ENCODE peak calls at places on chromosomes 16 and 17, in four cellular contexts. One of them, this sample, is unnamed.

GRCh38 chr16:67040906-67041305 is 12.0 kb downstream of the CBFB start:
- DNase-seq in Peyer's patch: no peak
- DNase-seq in prostate gland: no peak
- DNase-seq in stomach: no peak
- DNase-seq in this sample: no peak

GRCh38 chr17:43983515-43984411 is 20.7 kb upstream of the NAGS start:
- DNase-seq in stomach: peak
- DNase-seq in prostate gland: no peak
- DNase-seq in Peyer's patch: no peak
- DNase-seq in this sample: no peak

GRCh38 chr17:75044716-75045115 is 2.1 kb downstream of the ATP5PD start:
- DNase-seq in stomach: no peak
- DNase-seq in prostate gland: no peak
- DNase-seq in Peyer's patch: no peak
- DNase-seq in this sample: no peak

GRCh38 chr16:50318796-50319578 is 49.8 kb downstream of the BRD7 start:
- DNase-seq in Peyer's patch: no peak
- DNase-seq in stomach: no peak
- DNase-seq in prostate gland: no peak
- DNase-seq in this sample: peak

GRCh38 chr16:47581114-47581513 is 120.0 kb downstream of the PHKB start:
- DNase-seq in prostate gland: no peak
- DNase-seq in Peyer's patch: no peak
- DNase-seq in stomach: no peak
- DNase-seq in this sample: no peak

GRCh38 chr16:88856122-88856827 is 472 bp downstream of the GALNS start:
- DNase-seq in Peyer's patch: no peak
- DNase-seq in prostate gland: peak
- DNase-seq in stomach: no peak
- DNase-seq in this sample: no peak

GRCh38 chr17:1347681-1348318 is 52.2 kb downstream of the YWHAE start:
- DNase-seq in Peyer's patch: no peak
- DNase-seq in stomach: peak
- DNase-seq in prostate gland: peak
- DNase-seq in this sample: no peak

GRCh38 chr16:46658925-46659324 is 30.1 kb downstream of the VPS35 start:
- DNase-seq in prostate gland: no peak
- DNase-seq in stomach: no peak
- DNase-seq in Peyer's patch: peak
- DNase-seq in this sample: peak

GRCh38 chr16:12488371-12488770 is 315.3 kb downstream of the CPPED1 start:
- DNase-seq in prostate gland: no peak
- DNase-seq in Peyer's patch: no peak
- DNase-seq in stomach: no peak
- DNase-seq in this sample: no peak

GRCh38 chr17:27218719-27219488 is 75.0 kb upstream of the WSB1 start:
- DNase-seq in prostate gland: no peak
- DNase-seq in Peyer's patch: no peak
- DNase-seq in stomach: no peak
- DNase-seq in this sample: peak

GRCh38 chr16:1580956-1581355 is 30.9 kb downstream of the IFT140 start:
- DNase-seq in prostate gland: no peak
- DNase-seq in Peyer's patch: no peak
- DNase-seq in stomach: peak
- DNase-seq in this sample: no peak

GRCh38 chr17:3834811-3835210 is 11.2 kb downstream of the NCBP3 start:
- DNase-seq in Peyer's patch: no peak
- DNase-seq in prostate gland: no peak
- DNase-seq in stomach: no peak
- DNase-seq in this sample: no peak

GRCh38 chr17:16255481-16255901 is 38.5 kb downstream of the PIGL start:
- DNase-seq in stomach: peak
- DNase-seq in Peyer's patch: no peak
- DNase-seq in prostate gland: peak
- DNase-seq in this sample: no peak

GRCh38 chr16:81239722-81240121 is 1.2 kb downstream of the BCO1 start:
- DNase-seq in prostate gland: no peak
- DNase-seq in stomach: no peak
- DNase-seq in Peyer's patch: no peak
- DNase-seq in this sample: no peak

GRCh38 chr16:54928016-54928356 is 2.7 kb upstream of the IRX5 start:
- DNase-seq in stomach: no peak
- DNase-seq in prostate gland: no peak
- DNase-seq in Peyer's patch: no peak
- DNase-seq in this sample: no peak

GRCh38 chr16:27816561-27816960 is 247.0 kb downstream of the GSG1L start:
- DNase-seq in Peyer's patch: no peak
- DNase-seq in prostate gland: no peak
- DNase-seq in stomach: no peak
- DNase-seq in this sample: no peak

GRCh38 chr16:70522216-70523000 is 946 bp downstream of the COG4 start:
- DNase-seq in Peyer's patch: no peak
- DNase-seq in stomach: no peak
- DNase-seq in prostate gland: no peak
- DNase-seq in this sample: peak

GRCh38 chr17:40557531-40558299 is 7.6 kb downstream of the CCR7 start:
- DNase-seq in stomach: peak
- DNase-seq in prostate gland: no peak
- DNase-seq in Peyer's patch: no peak
- DNase-seq in this sample: peak

GRCh38 chr16:27547851-27548250 is 1.9 kb downstream of the GTF3C1 start:
- DNase-seq in Peyer's patch: no peak
- DNase-seq in prostate gland: no peak
- DNase-seq in stomach: no peak
- DNase-seq in this sample: no peak

GRCh38 chr17:30398328-30399041 is 19.8 kb downstream of the CPD start:
- DNase-seq in prostate gland: no peak
- DNase-seq in stomach: no peak
- DNase-seq in Peyer's patch: no peak
- DNase-seq in this sample: no peak

GRCh38 chr17:81909966-81910839 is 996 bp downstream of the PCYT2 start:
- DNase-seq in Peyer's patch: no peak
- DNase-seq in stomach: peak
- DNase-seq in prostate gland: no peak
- DNase-seq in this sample: no peak

GRCh38 chr17:33375086-33375485 is 82.0 kb upstream of the ASIC2 start:
- DNase-seq in prostate gland: no peak
- DNase-seq in Peyer's patch: no peak
- DNase-seq in stomach: no peak
- DNase-seq in this sample: no peak

GRCh38 chr17:50154604-50155003 is 4.1 kb upstream of the PPP1R9B start:
- DNase-seq in Peyer's patch: no peak
- DNase-seq in prostate gland: no peak
- DNase-seq in stomach: no peak
- DNase-seq in this sample: no peak

GRCh38 chr17:2705263-2705662 is 6.3 kb downstream of the CLUH start:
- DNase-seq in stomach: no peak
- DNase-seq in Peyer's patch: no peak
- DNase-seq in prostate gland: no peak
- DNase-seq in this sample: no peak

GRCh38 chr16:10776280-10776679 is 32.6 kb downstream of the NUBP1 start:
- DNase-seq in Peyer's patch: no peak
- DNase-seq in stomach: no peak
- DNase-seq in prostate gland: no peak
- DNase-seq in this sample: no peak

GRCh38 chr17:66954632-66955031 is 9.9 kb upstream of the CACNG4 start:
- DNase-seq in Peyer's patch: no peak
- DNase-seq in stomach: no peak
- DNase-seq in prostate gland: no peak
- DNase-seq in this sample: no peak

GRCh38 chr17:69462010-69462409 is 47.5 kb downstream of the MAP2K6 start:
- DNase-seq in Peyer's patch: no peak
- DNase-seq in prostate gland: peak
- DNase-seq in stomach: no peak
- DNase-seq in this sample: no peak

GRCh38 chr16:1770328-1771071 is 843 bp downstream of the NME3 start:
- DNase-seq in stomach: peak
- DNase-seq in Peyer's patch: peak
- DNase-seq in prostate gland: peak
- DNase-seq in this sample: no peak

GRCh38 chr16:67281536-67282446 is 2.5 kb downstream of the PLEKHG4 start:
- DNase-seq in stomach: no peak
- DNase-seq in Peyer's patch: no peak
- DNase-seq in prostate gland: no peak
- DNase-seq in this sample: no peak

GRCh38 chr16:88317619-88317977 is 65.2 kb upstream of the ZNF469 start:
- DNase-seq in stomach: no peak
- DNase-seq in Peyer's patch: no peak
- DNase-seq in prostate gland: no peak
- DNase-seq in this sample: no peak

GRCh38 chr17:35692811-35693210 is 38.6 kb upstream of the RASL10B start:
- DNase-seq in prostate gland: no peak
- DNase-seq in Peyer's patch: no peak
- DNase-seq in stomach: no peak
- DNase-seq in this sample: no peak

GRCh38 chr16:89020925-89021595 is 44.1 kb upstream of the CBFA2T3 start:
- DNase-seq in stomach: no peak
- DNase-seq in prostate gland: no peak
- DNase-seq in Peyer's patch: no peak
- DNase-seq in this sample: no peak

DNA sequence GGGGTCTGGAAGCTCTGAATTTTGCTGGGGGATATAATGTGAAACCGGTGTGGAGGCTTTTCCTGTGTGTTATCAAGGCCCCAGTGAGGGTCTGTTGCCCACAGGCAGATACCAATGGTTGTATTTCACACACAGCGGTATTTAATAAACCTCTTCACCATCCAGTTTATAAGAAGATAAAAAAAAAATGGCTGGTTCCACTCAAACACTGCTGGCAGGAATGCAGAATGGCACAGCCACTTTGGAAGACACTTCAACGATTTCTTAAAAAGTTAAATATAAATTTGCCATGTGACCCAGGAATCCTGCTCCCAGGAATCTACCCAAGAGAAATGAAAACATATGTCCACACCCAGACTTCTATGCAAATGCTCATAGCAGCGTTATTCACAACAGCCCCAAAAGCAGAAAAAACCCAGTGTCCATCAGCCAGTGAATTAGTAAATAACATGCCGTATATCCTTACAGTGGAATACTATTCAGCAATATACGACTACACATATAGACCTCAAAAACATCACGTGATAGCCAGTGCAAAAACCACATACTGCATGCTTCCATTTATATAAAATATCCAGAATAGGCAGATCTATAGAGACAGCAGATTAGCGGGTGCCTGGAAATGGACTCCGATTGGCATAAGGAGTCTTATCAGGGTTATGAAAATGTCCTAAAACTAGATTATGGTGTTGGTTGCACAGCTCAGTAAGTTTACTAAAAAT is 38.7 kb downstream of the XYLT1 start:
- DNase-seq in Peyer's patch: no peak
- DNase-seq in prostate gland: no peak
- DNase-seq in stomach: no peak
- DNase-seq in this sample: no peak
- H3K4me3 ChIP-seq in Peyer's patch: no peak
- H3K4me3 ChIP-seq in prostate gland: no peak
- H3K4me3 ChIP-seq in stomach: no peak
- H3K4me3 ChIP-seq in this sample: no peak

GRCh38 chr17:42312035-42312284 is 23.7 kb downstream of the STAT5A start:
- DNase-seq in Peyer's patch: no peak
- DNase-seq in prostate gland: no peak
- DNase-seq in stomach: no peak
- DNase-seq in this sample: no peak

GRCh38 chr17:42311240-42312034 is 23.1 kb downstream of the STAT5A start:
- DNase-seq in prostate gland: peak
- DNase-seq in stomach: peak
- DNase-seq in Peyer's patch: peak
- DNase-seq in this sample: peak

GRCh38 chr17:42313773-42314566 is 25.7 kb downstream of the STAT5A start:
- DNase-seq in Peyer's patch: no peak
- DNase-seq in stomach: no peak
- DNase-seq in prostate gland: no peak
- DNase-seq in this sample: no peak

GRCh38 chr17:42313389-42313772 is 25.1 kb downstream of the STAT5A start:
- DNase-seq in prostate gland: no peak
- DNase-seq in stomach: no peak
- DNase-seq in Peyer's patch: no peak
- DNase-seq in this sample: no peak

GRCh38 chr17:42312285-42313130 is 24.2 kb downstream of the STAT5A start:
- DNase-seq in Peyer's patch: peak
- DNase-seq in stomach: peak
- DNase-seq in prostate gland: peak
- DNase-seq in this sample: peak
- H3K4me3 ChIP-seq in Peyer's patch: peak
- H3K4me3 ChIP-seq in stomach: peak
- H3K4me3 ChIP-seq in prostate gland: no peak
- H3K4me3 ChIP-seq in this sample: peak

GRCh38 chr17:4899341-4900230 is at the start of gene C17orf107:
- DNase-seq in Peyer's patch: peak
- DNase-seq in prostate gland: peak
- DNase-seq in stomach: peak
- DNase-seq in this sample: no peak
- H3K4me3 ChIP-seq in Peyer's patch: peak
- H3K4me3 ChIP-seq in prostate gland: peak
- H3K4me3 ChIP-seq in stomach: peak
- H3K4me3 ChIP-seq in this sample: no peak

GRCh38 chr16:78778724-78779004 is 679.2 kb downstream of the WWOX start:
- DNase-seq in prostate gland: no peak
- DNase-seq in Peyer's patch: no peak
- DNase-seq in stomach: no peak
- DNase-seq in this sample: no peak
- H3K4me3 ChIP-seq in prostate gland: no peak
- H3K4me3 ChIP-seq in Peyer's patch: no peak
- H3K4me3 ChIP-seq in stomach: no peak
- H3K4me3 ChIP-seq in this sample: no peak

This sample was measured in Jurkat, Clone E6-1.